ENCODE peak calls at places on chromosomes 6 and 20, in nine cellular contexts. One of them, this sample, is unnamed.
A peak's percentile ranks its signal among the peaks of the same experiment; 100 is the strongest.

GRCh38 chr6:158050955-158051354 is 69.3 kb downstream of the SYNJ2 start:
- DNase-seq in skeletal muscle cell: no peak
- DNase-seq in CMK: no peak
- DNase-seq in activated T-cell treated with anti-CD3 and anti-CD28 coated beads, Interleukin-2, amount 50 U/mL, for 4 hours: peak; percentile 2
- DNase-seq in immature natural killer cell: no peak
- DNase-seq in iris pigment epithelial cell: no peak
- DNase-seq in progenitor cell of endocrine pancreas: no peak
- DNase-seq in NCI-H69: no peak
- DNase-seq in A673: no peak
- DNase-seq in this sample: no peak

GRCh38 chr6:20808984-20809383 is 274.7 kb downstream of the CDKAL1 start:
- DNase-seq in skeletal muscle cell: no peak
- DNase-seq in CMK: no peak
- DNase-seq in activated T-cell treated with anti-CD3 and anti-CD28 coated beads, Interleukin-2, amount 50 U/mL, for 4 hours: no peak
- DNase-seq in immature natural killer cell: no peak
- DNase-seq in iris pigment epithelial cell: no peak
- DNase-seq in progenitor cell of endocrine pancreas: no peak
- DNase-seq in NCI-H69: no peak
- DNase-seq in A673: no peak
- DNase-seq in this sample: no peak

GRCh38 chr6:157911786-157912185 is 69.9 kb upstream of the SYNJ2 start:
- DNase-seq in skeletal muscle cell: no peak
- DNase-seq in CMK: no peak
- DNase-seq in activated T-cell treated with anti-CD3 and anti-CD28 coated beads, Interleukin-2, amount 50 U/mL, for 4 hours: no peak
- DNase-seq in immature natural killer cell: no peak
- DNase-seq in iris pigment epithelial cell: no peak
- DNase-seq in progenitor cell of endocrine pancreas: no peak
- DNase-seq in NCI-H69: no peak
- DNase-seq in A673: no peak
- DNase-seq in this sample: no peak

GRCh38 chr6:18261877-18262276 is 2.5 kb downstream of the DEK start:
- DNase-seq in skeletal muscle cell: no peak
- DNase-seq in CMK: no peak
- DNase-seq in activated T-cell treated with anti-CD3 and anti-CD28 coated beads, Interleukin-2, amount 50 U/mL, for 4 hours: no peak
- DNase-seq in immature natural killer cell: no peak
- DNase-seq in iris pigment epithelial cell: no peak
- DNase-seq in progenitor cell of endocrine pancreas: no peak
- DNase-seq in NCI-H69: peak; percentile 22
- DNase-seq in A673: no peak
- DNase-seq in this sample: no peak

GRCh38 chr20:51650685-51651134 is 108.2 kb upstream of the NFATC2 start:
- DNase-seq in skeletal muscle cell: no peak
- DNase-seq in CMK: peak; percentile 25
- DNase-seq in activated T-cell treated with anti-CD3 and anti-CD28 coated beads, Interleukin-2, amount 50 U/mL, for 4 hours: no peak
- DNase-seq in immature natural killer cell: peak; percentile 15
- DNase-seq in iris pigment epithelial cell: peak; percentile 90
- DNase-seq in progenitor cell of endocrine pancreas: no peak
- DNase-seq in NCI-H69: no peak
- DNase-seq in A673: peak; percentile 86
- DNase-seq in this sample: no peak

GRCh38 chr6:135830452-135830851 is 21.0 kb upstream of the PDE7B start:
- DNase-seq in skeletal muscle cell: peak; percentile 93
- DNase-seq in CMK: no peak
- DNase-seq in activated T-cell treated with anti-CD3 and anti-CD28 coated beads, Interleukin-2, amount 50 U/mL, for 4 hours: no peak
- DNase-seq in immature natural killer cell: no peak
- DNase-seq in iris pigment epithelial cell: peak; percentile 69
- DNase-seq in progenitor cell of endocrine pancreas: no peak
- DNase-seq in NCI-H69: no peak
- DNase-seq in A673: no peak
- DNase-seq in this sample: no peak

GRCh38 chr6:157552956-157553485 is 172.0 kb downstream of the ZDHHC14 start:
- DNase-seq in skeletal muscle cell: no peak
- DNase-seq in CMK: no peak
- DNase-seq in activated T-cell treated with anti-CD3 and anti-CD28 coated beads, Interleukin-2, amount 50 U/mL, for 4 hours: no peak
- DNase-seq in immature natural killer cell: no peak
- DNase-seq in iris pigment epithelial cell: no peak
- DNase-seq in progenitor cell of endocrine pancreas: no peak
- DNase-seq in NCI-H69: no peak
- DNase-seq in A673: no peak
- DNase-seq in this sample: no peak

GRCh38 chr6:146312606-146313005 is 231.0 kb upstream of the RAB32 start:
- DNase-seq in skeletal muscle cell: no peak
- DNase-seq in CMK: no peak
- DNase-seq in activated T-cell treated with anti-CD3 and anti-CD28 coated beads, Interleukin-2, amount 50 U/mL, for 4 hours: no peak
- DNase-seq in immature natural killer cell: no peak
- DNase-seq in iris pigment epithelial cell: no peak
- DNase-seq in progenitor cell of endocrine pancreas: no peak
- DNase-seq in NCI-H69: no peak
- DNase-seq in A673: no peak
- DNase-seq in this sample: no peak

GRCh38 chr6:80179691-80180090 is 73.2 kb downstream of the BCKDHB start:
- DNase-seq in skeletal muscle cell: no peak
- DNase-seq in CMK: no peak
- DNase-seq in activated T-cell treated with anti-CD3 and anti-CD28 coated beads, Interleukin-2, amount 50 U/mL, for 4 hours: no peak
- DNase-seq in immature natural killer cell: no peak
- DNase-seq in iris pigment epithelial cell: no peak
- DNase-seq in progenitor cell of endocrine pancreas: no peak
- DNase-seq in NCI-H69: peak; percentile 16
- DNase-seq in A673: no peak
- DNase-seq in this sample: no peak

GRCh38 chr6:147507162-147508072 is 1.1 kb upstream of the SAMD5 start:
- DNase-seq in skeletal muscle cell: no peak
- DNase-seq in CMK: no peak
- DNase-seq in activated T-cell treated with anti-CD3 and anti-CD28 coated beads, Interleukin-2, amount 50 U/mL, for 4 hours: no peak
- DNase-seq in immature natural killer cell: no peak
- DNase-seq in iris pigment epithelial cell: peak; percentile 20
- DNase-seq in progenitor cell of endocrine pancreas: peak; percentile 23
- DNase-seq in NCI-H69: peak; percentile 67
- DNase-seq in A673: peak; percentile 65
- DNase-seq in this sample: no peak

GRCh38 chr6:166104107-166104506 is 63.5 kb downstream of the TBXT start:
- DNase-seq in skeletal muscle cell: no peak
- DNase-seq in CMK: no peak
- DNase-seq in activated T-cell treated with anti-CD3 and anti-CD28 coated beads, Interleukin-2, amount 50 U/mL, for 4 hours: no peak
- DNase-seq in immature natural killer cell: no peak
- DNase-seq in iris pigment epithelial cell: peak; percentile 16
- DNase-seq in progenitor cell of endocrine pancreas: no peak
- DNase-seq in NCI-H69: no peak
- DNase-seq in A673: no peak
- DNase-seq in this sample: no peak

GRCh38 chr6:79307321-79308036 is 73.0 kb upstream of the HMGN3 start:
- DNase-seq in skeletal muscle cell: no peak
- DNase-seq in CMK: no peak
- DNase-seq in activated T-cell treated with anti-CD3 and anti-CD28 coated beads, Interleukin-2, amount 50 U/mL, for 4 hours: no peak
- DNase-seq in immature natural killer cell: no peak
- DNase-seq in iris pigment epithelial cell: peak; percentile 41
- DNase-seq in progenitor cell of endocrine pancreas: no peak
- DNase-seq in NCI-H69: peak; percentile 64
- DNase-seq in A673: no peak
- DNase-seq in this sample: no peak

GRCh38 chr6:89356644-89357043 is 4.1 kb upstream of the UBE2J1 start:
- DNase-seq in skeletal muscle cell: no peak
- DNase-seq in CMK: no peak
- DNase-seq in activated T-cell treated with anti-CD3 and anti-CD28 coated beads, Interleukin-2, amount 50 U/mL, for 4 hours: no peak
- DNase-seq in immature natural killer cell: no peak
- DNase-seq in iris pigment epithelial cell: no peak
- DNase-seq in progenitor cell of endocrine pancreas: no peak
- DNase-seq in NCI-H69: peak; percentile 54
- DNase-seq in A673: no peak
- DNase-seq in this sample: no peak

GRCh38 chr20:64146301-64146935 is 17.8 kb upstream of the MYT1 start:
- DNase-seq in skeletal muscle cell: no peak
- DNase-seq in CMK: no peak
- DNase-seq in activated T-cell treated with anti-CD3 and anti-CD28 coated beads, Interleukin-2, amount 50 U/mL, for 4 hours: no peak
- DNase-seq in immature natural killer cell: no peak
- DNase-seq in iris pigment epithelial cell: no peak
- DNase-seq in progenitor cell of endocrine pancreas: no peak
- DNase-seq in NCI-H69: peak; percentile 13
- DNase-seq in A673: no peak
- DNase-seq in this sample: no peak

GRCh38 chr6:7101290-7101689 is 6.5 kb upstream of the RREB1 start:
- DNase-seq in skeletal muscle cell: no peak
- DNase-seq in CMK: no peak
- DNase-seq in activated T-cell treated with anti-CD3 and anti-CD28 coated beads, Interleukin-2, amount 50 U/mL, for 4 hours: no peak
- DNase-seq in immature natural killer cell: no peak
- DNase-seq in iris pigment epithelial cell: no peak
- DNase-seq in progenitor cell of endocrine pancreas: no peak
- DNase-seq in NCI-H69: peak; percentile 29
- DNase-seq in A673: no peak
- DNase-seq in this sample: no peak

GRCh38 chr6:142009647-142010046 is 123.1 kb upstream of the GJE1 start:
- DNase-seq in skeletal muscle cell: peak; percentile 64
- DNase-seq in CMK: no peak
- DNase-seq in activated T-cell treated with anti-CD3 and anti-CD28 coated beads, Interleukin-2, amount 50 U/mL, for 4 hours: no peak
- DNase-seq in immature natural killer cell: no peak
- DNase-seq in iris pigment epithelial cell: peak; percentile 93
- DNase-seq in progenitor cell of endocrine pancreas: no peak
- DNase-seq in NCI-H69: no peak
- DNase-seq in A673: peak; percentile 60
- DNase-seq in this sample: no peak

GRCh38 chr6:37105782-37106137 is 64.2 kb upstream of the PIM1 start:
- DNase-seq in skeletal muscle cell: no peak
- DNase-seq in CMK: no peak
- DNase-seq in activated T-cell treated with anti-CD3 and anti-CD28 coated beads, Interleukin-2, amount 50 U/mL, for 4 hours: no peak
- DNase-seq in immature natural killer cell: no peak
- DNase-seq in iris pigment epithelial cell: no peak
- DNase-seq in progenitor cell of endocrine pancreas: no peak
- DNase-seq in NCI-H69: no peak
- DNase-seq in A673: no peak
- DNase-seq in this sample: no peak

GRCh38 chr20:59629141-59630045 is 25.1 kb downstream of the PHACTR3 start:
- DNase-seq in skeletal muscle cell: no peak
- DNase-seq in CMK: no peak
- DNase-seq in activated T-cell treated with anti-CD3 and anti-CD28 coated beads, Interleukin-2, amount 50 U/mL, for 4 hours: no peak
- DNase-seq in immature natural killer cell: no peak
- DNase-seq in iris pigment epithelial cell: no peak
- DNase-seq in progenitor cell of endocrine pancreas: no peak
- DNase-seq in NCI-H69: no peak
- DNase-seq in A673: no peak
- DNase-seq in this sample: no peak

GRCh38 chr20:32019156-32019510 is 8.9 kb downstream of the CCM2L start:
- DNase-seq in skeletal muscle cell: no peak
- DNase-seq in CMK: no peak
- DNase-seq in activated T-cell treated with anti-CD3 and anti-CD28 coated beads, Interleukin-2, amount 50 U/mL, for 4 hours: no peak
- DNase-seq in immature natural killer cell: no peak
- DNase-seq in iris pigment epithelial cell: no peak
- DNase-seq in progenitor cell of endocrine pancreas: peak; percentile 60
- DNase-seq in NCI-H69: peak; percentile 84
- DNase-seq in A673: no peak
- DNase-seq in this sample: no peak

GRCh38 chr6:137883400-137883888 is 16.4 kb downstream of the TNFAIP3 start:
- DNase-seq in skeletal muscle cell: no peak
- DNase-seq in CMK: no peak
- DNase-seq in activated T-cell treated with anti-CD3 and anti-CD28 coated beads, Interleukin-2, amount 50 U/mL, for 4 hours: no peak
- DNase-seq in immature natural killer cell: peak; percentile 39
- DNase-seq in iris pigment epithelial cell: peak; percentile 64
- DNase-seq in progenitor cell of endocrine pancreas: no peak
- DNase-seq in NCI-H69: no peak
- DNase-seq in A673: no peak
- DNase-seq in this sample: no peak

GRCh38 chr6:29790626-29791025 is 37.0 kb upstream of the HLA-G start:
- DNase-seq in skeletal muscle cell: no peak
- DNase-seq in CMK: no peak
- DNase-seq in activated T-cell treated with anti-CD3 and anti-CD28 coated beads, Interleukin-2, amount 50 U/mL, for 4 hours: no peak
- DNase-seq in immature natural killer cell: no peak
- DNase-seq in iris pigment epithelial cell: no peak
- DNase-seq in progenitor cell of endocrine pancreas: no peak
- DNase-seq in NCI-H69: no peak
- DNase-seq in A673: no peak
- DNase-seq in this sample: no peak

GRCh38 chr6:75275067-75275466 is 9.5 kb downstream of the TMEM30A start:
- DNase-seq in skeletal muscle cell: peak; percentile 68
- DNase-seq in CMK: no peak
- DNase-seq in activated T-cell treated with anti-CD3 and anti-CD28 coated beads, Interleukin-2, amount 50 U/mL, for 4 hours: no peak
- DNase-seq in immature natural killer cell: no peak
- DNase-seq in iris pigment epithelial cell: peak; percentile 94
- DNase-seq in progenitor cell of endocrine pancreas: no peak
- DNase-seq in NCI-H69: no peak
- DNase-seq in A673: peak; percentile 38
- DNase-seq in this sample: no peak